ENCODE peak calls at places on chromosome 3, in five cellular contexts. S, F, I, L and Y are unnamed samples.

GRCh38 chr3:119376758-119377157 is 82.6 kb downstream of the ARHGAP31 start:
- DNase-seq in S (no peak), F (no peak), I (no peak), L (no peak), Y (no peak)

GRCh38 chr3:166199491-166199890 is 362.3 kb upstream of the BCHE start:
- DNase-seq in S (no peak), F (no peak), I (no peak), L (no peak), Y (no peak)

GRCh38 chr3:116863842-116864626 is 154.5 kb downstream of the TUSC7 start:
- DNase-seq in S (peak), F (peak), I (peak), L (peak), Y (peak)

GRCh38 chr3:50552058-50552435 is 15.5 kb downstream of the C3orf18 start:
- DNase-seq in S (no peak), F (no peak), I (no peak), L (no peak), Y (no peak)

GRCh38 chr3:195139876-195140240 is 131.1 kb downstream of the XXYLT1 start:
- DNase-seq in S (no peak), F (no peak), I (peak), L (no peak), Y (no peak)

GRCh38 chr3:23810342-23811116 is 4.8 kb downstream of the UBE2E1 start:
- DNase-seq in S (peak), F (peak), I (no peak), L (peak), Y (peak)

GRCh38 chr3:50388021-50388719 is 28.8 kb upstream of the TMEM115 start:
- DNase-seq in S (no peak), F (peak), I (no peak), L (peak), Y (no peak)

GRCh38 chr3:39101022-39101689 is 6.3 kb downstream of the GORASP1 start:
- DNase-seq in S (no peak), F (peak), I (peak), L (peak), Y (peak)

GRCh38 chr3:115217678-115218451 is 70.8 kb upstream of the ZBTB20 start:
- DNase-seq in S (peak), F (no peak), I (peak), L (peak), Y (peak)

GRCh38 chr3:197181751-197182150 is 116.7 kb downstream of the DLG1 start:
- DNase-seq in S (no peak), F (no peak), I (peak), L (no peak), Y (no peak)

GRCh38 chr3:44065311-44065710 is 176.4 kb upstream of the TOPAZ1 start:
- DNase-seq in S (no peak), F (no peak), I (no peak), L (no peak), Y (no peak)

GRCh38 chr3:90241481-90241880 is 1134.1 kb downstream of the EPHA3 start:
- DNase-seq in S (no peak), F (no peak), I (no peak), L (no peak), Y (no peak)

GRCh38 chr3:195425849-195426248 is 17.0 kb downstream of the ACAP2 start:
- DNase-seq in S (no peak), F (no peak), I (no peak), L (no peak), Y (no peak)

GRCh38 chr3:16595778-16596177 is 9.4 kb downstream of the DAZL start:
- DNase-seq in S (no peak), F (no peak), I (no peak), L (no peak), Y (no peak)

GRCh38 chr3:52471371-52472238 is 16.2 kb downstream of the NISCH start:
- DNase-seq in S (no peak), F (peak), I (peak), L (peak), Y (no peak)

GRCh38 chr3:47440131-47440530 is 35.6 kb downstream of the SCAP start:
- DNase-seq in S (no peak), F (no peak), I (no peak), L (peak), Y (no peak)

GRCh38 chr3:108283989-108284388 is 12.4 kb upstream of the HHLA2 start:
- DNase-seq in S (no peak), F (no peak), I (no peak), L (no peak), Y (no peak)

GRCh38 chr3:99269606-99270355 is 368.3 kb upstream of the DCBLD2 start:
- DNase-seq in S (no peak), F (no peak), I (no peak), L (no peak), Y (no peak)

DNA sequence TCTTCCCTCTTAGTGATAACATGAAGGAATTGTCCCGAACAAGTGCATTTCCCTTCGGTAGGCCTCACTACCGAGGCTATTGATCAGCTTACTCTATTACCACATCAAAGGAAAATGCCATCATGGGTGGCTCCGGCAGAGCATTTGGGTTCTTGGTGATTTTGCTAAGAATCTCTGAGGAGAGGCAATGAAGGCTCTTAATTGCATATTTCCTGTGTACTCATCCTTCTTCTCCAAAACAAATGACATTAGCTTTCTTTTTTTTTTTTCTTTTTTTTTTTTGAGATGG is 35.3 kb downstream of the CHRD start:
- DNase-seq in S (no peak), F (no peak), I (no peak), L (no peak), Y (no peak)
- H3K18ac ChIP-seq in S (no peak), F (no peak), I (no peak), L (no peak), Y (no peak)

GRCh38 chr3:63853106-63853505 is 10.5 kb downstream of the THOC7 start:
- DNase-seq in S (no peak), F (no peak), I (no peak), L (no peak), Y (no peak)
- H3K18ac ChIP-seq in S (no peak), F (no peak), I (no peak), L (no peak), Y (no peak)

GRCh38 chr3:63046580-63046979 is 171.4 kb upstream of the CADPS start:
- DNase-seq in S (no peak), F (no peak), I (no peak), L (no peak), Y (no peak)

GRCh38 chr3:63043631-63044030 is 168.4 kb upstream of the CADPS start:
- DNase-seq in S (no peak), F (no peak), I (no peak), L (no peak), Y (no peak)

GRCh38 chr3:63046152-63046551 is 170.9 kb upstream of the CADPS start:
- DNase-seq in S (no peak), F (no peak), I (no peak), L (no peak), Y (no peak)

GRCh38 chr3:63047068-63047467 is 171.9 kb upstream of the CADPS start:
- DNase-seq in S (no peak), F (no peak), I (no peak), L (peak), Y (no peak)

DNA sequence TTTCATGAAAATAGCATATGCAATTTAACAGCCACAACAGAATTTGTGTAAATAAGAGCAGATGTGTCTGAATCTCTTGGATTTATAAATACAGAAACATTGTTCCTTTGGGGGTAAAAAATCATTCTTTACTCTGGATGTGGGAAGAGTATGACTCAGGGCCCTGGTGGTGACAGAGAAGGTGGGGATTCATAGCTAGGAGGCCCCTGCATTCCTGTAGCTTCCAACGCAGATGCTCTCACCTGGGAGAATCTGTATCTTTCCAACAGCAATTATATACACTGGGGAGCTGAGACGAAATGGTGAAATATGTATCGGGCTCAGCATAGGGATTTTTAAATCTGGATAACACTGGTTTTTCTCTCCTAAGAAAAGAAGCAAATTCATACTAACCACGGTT is 167.7 kb upstream of the CADPS start:
- DNase-seq in S (no peak), F (no peak), I (no peak), L (no peak), Y (no peak)
- H3K18ac ChIP-seq in S (no peak), F (no peak), I (no peak), L (no peak), Y (no peak)

GRCh38 chr3:41102053-41102556 is 97.2 kb upstream of the CTNNB1 start:
- DNase-seq in S (no peak), F (no peak), I (no peak), L (peak), Y (no peak)

GRCh38 chr3:41101231-41101630 is 98.1 kb upstream of the CTNNB1 start:
- DNase-seq in S (no peak), F (no peak), I (no peak), L (peak), Y (no peak)

GRCh38 chr3:41097896-41098496 is 101.3 kb upstream of the CTNNB1 start:
- DNase-seq in S (no peak), F (no peak), I (no peak), L (no peak), Y (no peak)

GRCh38 chr3:41102750-41103149 is 96.6 kb upstream of the CTNNB1 start:
- DNase-seq in S (no peak), F (no peak), I (no peak), L (no peak), Y (no peak)

GRCh38 chr3:41103200-41103599 is 96.1 kb upstream of the CTNNB1 start:
- DNase-seq in S (no peak), F (no peak), I (no peak), L (no peak), Y (no peak)
- H3K18ac ChIP-seq in S (no peak), F (no peak), I (no peak), L (no peak), Y (no peak)

GRCh38 chr3:45065373-45065720 is 39.2 kb downstream of the CLEC3B start:
- DNase-seq in S (no peak), F (no peak), I (no peak), L (no peak), Y (no peak)
- H3K18ac ChIP-seq in S (no peak), F (no peak), I (peak), L (no peak), Y (no peak)

GRCh38 chr3:65676592-65676991 is 362.1 kb downstream of the MAGI1 start:
- DNase-seq in S (no peak), F (no peak), I (no peak), L (no peak), Y (no peak)
- H3K18ac ChIP-seq in S (no peak), F (no peak), I (no peak), L (no peak), Y (no peak)